ENCODE peak calls at places on chromosomes 11 and 22, in six cellular contexts. V is transverse colon, H is stomach, J is endothelial cell of umbilical vein, O is HCT116, Z is GM23338. I is an unnamed sample.

GRCh38 chr11:31240340-31240904 is 129.1 kb downstream of the DCDC1 start:
- DNase-seq in V (no peak), H (no peak), J (peak; percentile 51), O (peak; percentile 59), Z (peak; percentile 80), I (peak; percentile 18)

GRCh38 chr22:28907311-28908008 is 24.1 kb downstream of the ZNRF3 start:
- DNase-seq in V (no peak), H (no peak), J (no peak), O (no peak), Z (no peak), I (no peak)

GRCh38 chr11:97140885-97141494 is 751.2 kb downstream of the JRKL start:
- DNase-seq in V (no peak), H (no peak), J (no peak), O (no peak), Z (peak; percentile 66), I (no peak)

GRCh38 chr11:127362754-127363153 is 362.2 kb upstream of the KIRREL3 start:
- DNase-seq in V (no peak), H (no peak), J (no peak), O (no peak), Z (no peak), I (no peak)

GRCh38 chr11:2776351-2777061 is 76.7 kb upstream of the KCNQ1OT1 start:
- DNase-seq in V (no peak), H (peak; percentile 24), J (no peak), O (no peak), Z (no peak), I (no peak)

GRCh38 chr11:43984519-43985385 is 42.3 kb downstream of the C11orf96 start:
- DNase-seq in V (no peak), H (peak; percentile 35), J (no peak), O (no peak), Z (no peak), I (no peak)

GRCh38 chr11:111846063-111846462 is 25.3 kb downstream of the ALG9 start:
- DNase-seq in V (no peak), H (no peak), J (no peak), O (no peak), Z (no peak), I (no peak)

GRCh38 chr11:68454767-68455166 is 5.8 kb upstream of the PPP6R3 start:
- DNase-seq in V (no peak), H (no peak), J (no peak), O (no peak), Z (peak; percentile 68), I (no peak)

GRCh38 chr11:1877211-1878133 is 14.2 kb downstream of the PRR33 start:
- DNase-seq in V (peak; percentile 51), H (peak; percentile 61), J (no peak), O (no peak), Z (no peak), I (no peak)

GRCh38 chr11:35111171-35112055 is 27.6 kb upstream of the CD44 start:
- DNase-seq in V (peak; percentile 31), H (no peak), J (peak; percentile 47), O (no peak), Z (no peak), I (no peak)

GRCh38 chr11:17173332-17173731 is 34.5 kb downstream of the PIK3C2A start:
- DNase-seq in V (no peak), H (no peak), J (no peak), O (no peak), Z (no peak), I (no peak)

GRCh38 chr22:48345631-48346030 is 1482.0 kb downstream of the BRD1 start:
- DNase-seq in V (no peak), H (no peak), J (no peak), O (no peak), Z (no peak), I (no peak)

GRCh38 chr22:37284126-37284806 is 2.0 kb downstream of the CYTH4 start:
- DNase-seq in V (no peak), H (no peak), J (no peak), O (no peak), Z (no peak), I (no peak)

GRCh38 chr11:101508370-101508769 is 75.4 kb downstream of the TRPC6 start:
- DNase-seq in V (no peak), H (no peak), J (no peak), O (no peak), Z (no peak), I (no peak)

GRCh38 chr11:126363706-126364245 is 8.3 kb downstream of the ST3GAL4 start:
- DNase-seq in V (no peak), H (no peak), J (no peak), O (no peak), Z (no peak), I (no peak)

GRCh38 chr22:31739795-31740201 is 10.1 kb downstream of the PRR14L start:
- DNase-seq in V (no peak), H (no peak), J (no peak), O (no peak), Z (no peak), I (no peak)

GRCh38 chr11:32318071-32318815 is 117.1 kb downstream of the WT1 start:
- DNase-seq in V (no peak), H (no peak), J (no peak), O (no peak), Z (no peak), I (no peak)

GRCh38 chr11:9906043-9906791 is 242.3 kb downstream of the SWAP70 start:
- DNase-seq in V (no peak), H (no peak), J (peak; percentile 71), O (peak; percentile 67), Z (peak; percentile 86), I (peak; percentile 81)

GRCh38 chr11:120752668-120753067 is 241.1 kb downstream of the GRIK4 start:
- DNase-seq in V (no peak), H (no peak), J (no peak), O (no peak), Z (no peak), I (no peak)

GRCh38 chr11:120759046-120759445 is 247.5 kb downstream of the GRIK4 start:
- DNase-seq in V (no peak), H (no peak), J (no peak), O (no peak), Z (peak; percentile 46), I (no peak)

GRCh38 chr11:120751550-120751949 is 240.0 kb downstream of the GRIK4 start:
- DNase-seq in V (no peak), H (no peak), J (no peak), O (no peak), Z (no peak), I (no peak)

GRCh38 chr11:120756931-120757330 is 245.4 kb downstream of the GRIK4 start:
- DNase-seq in V (no peak), H (no peak), J (peak; percentile 6), O (no peak), Z (peak; percentile 32), I (no peak)
- TF ChIP-seq CTCF in V (no peak), H (no peak), J (no peak), O (no peak), Z (peak; percentile 59), I (no peak)

GRCh38 chr11:28799316-28799715 is 691.1 kb downstream of the METTL15 start:
- DNase-seq in V (no peak), H (no peak), J (peak; percentile 38), O (no peak), Z (no peak), I (no peak)
- TF ChIP-seq POLR2AphosphoS5 in V (no peak), H (no peak), J (no peak), O (no peak), Z (no peak), I (no peak)

GRCh38 chr22:39477542-39477941 is 20.7 kb downstream of the MGAT3 start:
- DNase-seq in V (no peak), H (no peak), J (no peak), O (no peak), Z (no peak), I (no peak)

GRCh38 chr22:39474351-39474991 is 17.7 kb downstream of the MGAT3 start:
- DNase-seq in V (peak; percentile 70), H (no peak), J (no peak), O (no peak), Z (peak; percentile 79), I (no peak)

GRCh38 chr22:39475337-39475736 is 18.5 kb downstream of the MGAT3 start:
- DNase-seq in V (no peak), H (no peak), J (no peak), O (no peak), Z (no peak), I (no peak)

GRCh38 chr22:39476664-39477063 is 19.9 kb downstream of the MGAT3 start:
- DNase-seq in V (no peak), H (no peak), J (no peak), O (no peak), Z (no peak), I (no peak)

DNA sequence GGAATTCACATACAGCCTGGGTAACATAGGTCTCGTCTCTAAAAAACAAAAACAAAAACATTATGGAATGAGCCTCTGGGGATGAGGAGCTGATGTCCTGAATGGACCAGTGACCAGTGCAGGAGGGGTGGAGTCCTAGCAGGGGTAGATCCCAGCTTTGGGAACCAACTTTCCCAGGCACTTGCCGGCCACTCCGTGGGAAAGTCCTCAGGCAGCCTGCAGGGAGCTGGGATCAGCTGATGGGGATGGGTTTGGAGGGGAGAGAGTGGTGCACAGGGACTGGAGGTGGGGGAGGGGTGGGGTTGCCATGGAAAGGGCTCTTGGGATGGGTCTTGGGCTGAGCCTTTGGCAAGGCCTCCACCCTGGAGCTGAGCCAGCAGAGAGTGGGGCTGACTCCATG is 19.1 kb downstream of the MGAT3 start:
- DNase-seq in V (no peak), H (no peak), J (no peak), O (no peak), Z (no peak), I (no peak)
- H3K4me1 ChIP-seq in V (peaks cover 34% of the 10 kb centered on the region), H (peaks cover 45% of the 10 kb centered on the region), J (peaks cover 3% of the 10 kb centered on the region), O (no peaks in the 10 kb centered on the region), Z (peaks cover 43% of the 10 kb centered on the region), I (peaks cover 3% of the 10 kb centered on the region)

GRCh38 chr11:128482512-128483191 is 104.7 kb downstream of the ETS1 start:
- DNase-seq in V (no peak), H (no peak), J (no peak), O (no peak), Z (no peak), I (no peak)

GRCh38 chr11:128483211-128483788 is 104.1 kb downstream of the ETS1 start:
- DNase-seq in V (no peak), H (no peak), J (no peak), O (no peak), Z (no peak), I (no peak)

GRCh38 chr11:128481135-128481534 is 106.2 kb downstream of the ETS1 start:
- DNase-seq in V (no peak), H (no peak), J (no peak), O (no peak), Z (no peak), I (no peak)

GRCh38 chr11:128482092-128482491 is 105.3 kb downstream of the ETS1 start:
- DNase-seq in V (no peak), H (no peak), J (no peak), O (no peak), Z (no peak), I (no peak)

DNA sequence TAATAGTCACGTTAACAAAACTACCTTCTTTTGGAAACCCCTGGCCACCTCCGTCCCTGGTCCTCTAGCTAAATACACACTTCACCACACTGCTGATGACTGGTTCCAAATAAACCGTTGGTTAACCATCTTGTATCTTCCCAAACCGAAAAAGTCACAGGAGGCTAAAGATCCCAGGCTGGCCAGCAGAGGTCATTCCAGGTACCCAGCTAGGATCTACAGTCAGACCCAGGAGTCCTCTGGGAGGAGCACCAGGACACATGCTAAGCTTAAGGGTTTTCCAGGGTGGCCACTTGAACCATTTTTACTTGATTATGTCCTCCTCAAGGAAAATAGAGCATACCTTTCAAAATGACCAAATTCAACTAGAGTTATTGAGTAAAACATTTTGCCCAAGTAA is 103.2 kb downstream of the ETS1 start:
- DNase-seq in V (no peak), H (no peak), J (no peak), O (no peak), Z (peak; percentile 40), I (no peak)
- TF ChIP-seq CTCF in V (peak; percentile 22), H (no peak), J (no peak), O (peak; percentile 81), Z (peak; percentile 68), I (peak; percentile 79)